ENCODE peak calls at places on chromosomes 7 and 10, in seven cellular contexts. K is NCI-H1417; D is HS-5; U is CD4-positive, CD25-positive, alpha-beta regulatory T cell; I is NCI-H1436; T is H7; N is NCI-H345. L is an unnamed sample.

GRCh38 chr7:92781117-92781720 is 55.2 kb downstream of the CDK6 start:
- DNase-seq in K (peak), D (no peak), U (no peak), I (no peak), T (no peak), N (no peak), L (no peak)

GRCh38 chr7:84497873-84498272 is 303.3 kb upstream of the SEMA3A start:
- DNase-seq in K (no peak), D (no peak), U (no peak), I (no peak), T (no peak), N (no peak), L (no peak)

GRCh38 chr7:18590744-18591340 is 95.3 kb downstream of the HDAC9 start:
- DNase-seq in K (peak), D (no peak), U (no peak), I (no peak), T (no peak), N (no peak), L (no peak)

GRCh38 chr10:3400368-3400767 is 227.8 kb upstream of the PITRM1 start:
- DNase-seq in K (no peak), D (no peak), U (no peak), I (no peak), T (no peak), N (no peak), L (no peak)

GRCh38 chr7:8146156-8146555 is 115.8 kb downstream of the ICA1 start:
- DNase-seq in K (peak), D (no peak), U (no peak), I (no peak), T (no peak), N (no peak), L (no peak)

GRCh38 chr10:132273304-132273944 is 34.3 kb downstream of the STK32C start:
- DNase-seq in K (no peak), D (no peak), U (no peak), I (no peak), T (no peak), N (no peak), L (no peak)

GRCh38 chr7:158388928-158389327 is 198.7 kb downstream of the PTPRN2 start:
- DNase-seq in K (no peak), D (no peak), U (no peak), I (no peak), T (no peak), N (no peak), L (no peak)

GRCh38 chr7:101125989-101126650 is 784 bp upstream of the SERPINE1 start:
- DNase-seq in K (peak), D (no peak), U (no peak), I (no peak), T (no peak), N (no peak), L (no peak)

GRCh38 chr7:72336887-72337821 is 75.0 kb downstream of the CALN1 start:
- DNase-seq in K (no peak), D (no peak), U (no peak), I (no peak), T (peak), N (no peak), L (no peak)